ENCODE peak calls at places on chromosome 19, in six cellular contexts. One of them, this sample, is unnamed.
A peak's percentile ranks its signal among the peaks of the same experiment; 100 is the strongest.

GRCh38 chr19:22545751-22546150 is 88.4 kb upstream of the ZNF492 start:
- DNase-seq in breast epithelium: peak; percentile 68
- DNase-seq in cardiac fibroblast: peak; percentile 29
- DNase-seq in foreskin keratinocyte: no peak
- DNase-seq in endothelial cell: peak; percentile 9
- DNase-seq in heart right ventricle: peak; percentile 30
- DNase-seq in this sample: peak; percentile 8

GRCh38 chr19:54684537-54684936 is 21.8 kb downstream of the LILRB4 start:
- DNase-seq in foreskin keratinocyte: no peak
- DNase-seq in endothelial cell: no peak
- DNase-seq in heart right ventricle: peak; percentile 24
- DNase-seq in breast epithelium: no peak
- DNase-seq in cardiac fibroblast: peak; percentile 23
- DNase-seq in this sample: peak; percentile 18

GRCh38 chr19:12774588-12775555 is at the start of gene HOOK2:
- DNase-seq in cardiac fibroblast: no peak
- DNase-seq in breast epithelium: peak; percentile 99
- DNase-seq in heart right ventricle: peak; percentile 58
- DNase-seq in foreskin keratinocyte: peak; percentile 80
- DNase-seq in endothelial cell: no peak
- DNase-seq in this sample: no peak

GRCh38 chr19:45121827-45122345 is 28.9 kb downstream of the PPP1R37 start:
- DNase-seq in breast epithelium: no peak
- DNase-seq in foreskin keratinocyte: no peak
- DNase-seq in endothelial cell: no peak
- DNase-seq in cardiac fibroblast: no peak
- DNase-seq in heart right ventricle: no peak
- DNase-seq in this sample: no peak

GRCh38 chr19:12937243-12938053 is 961 bp upstream of the CALR start:
- DNase-seq in endothelial cell: peak; percentile 49
- DNase-seq in breast epithelium: no peak
- DNase-seq in foreskin keratinocyte: no peak
- DNase-seq in heart right ventricle: no peak
- DNase-seq in cardiac fibroblast: no peak
- DNase-seq in this sample: no peak

GRCh38 chr19:56252699-56253422 is 19.7 kb upstream of the EDDM13 start:
- DNase-seq in cardiac fibroblast: peak; percentile 88
- DNase-seq in heart right ventricle: peak; percentile 57
- DNase-seq in endothelial cell: peak; percentile 94
- DNase-seq in breast epithelium: peak; percentile 35
- DNase-seq in foreskin keratinocyte: peak; percentile 33
- DNase-seq in this sample: peak; percentile 90

GRCh38 chr19:778910-779653 is 18.2 kb upstream of the PTBP1 start:
- DNase-seq in heart right ventricle: no peak
- DNase-seq in endothelial cell: peak; percentile 56
- DNase-seq in cardiac fibroblast: peak; percentile 96
- DNase-seq in breast epithelium: peak; percentile 74
- DNase-seq in foreskin keratinocyte: peak; percentile 92
- DNase-seq in this sample: no peak

GRCh38 chr19:30785728-30786127 is 413.5 kb downstream of the ZNF536 start:
- DNase-seq in heart right ventricle: no peak
- DNase-seq in foreskin keratinocyte: no peak
- DNase-seq in breast epithelium: no peak
- DNase-seq in endothelial cell: no peak
- DNase-seq in cardiac fibroblast: no peak
- DNase-seq in this sample: no peak

GRCh38 chr19:6423499-6424189 is 967 bp downstream of the KHSRP start:
- DNase-seq in breast epithelium: no peak
- DNase-seq in endothelial cell: peak; percentile 52
- DNase-seq in cardiac fibroblast: peak; percentile 60
- DNase-seq in foreskin keratinocyte: peak; percentile 8
- DNase-seq in heart right ventricle: no peak
- DNase-seq in this sample: peak; percentile 51

DNA sequence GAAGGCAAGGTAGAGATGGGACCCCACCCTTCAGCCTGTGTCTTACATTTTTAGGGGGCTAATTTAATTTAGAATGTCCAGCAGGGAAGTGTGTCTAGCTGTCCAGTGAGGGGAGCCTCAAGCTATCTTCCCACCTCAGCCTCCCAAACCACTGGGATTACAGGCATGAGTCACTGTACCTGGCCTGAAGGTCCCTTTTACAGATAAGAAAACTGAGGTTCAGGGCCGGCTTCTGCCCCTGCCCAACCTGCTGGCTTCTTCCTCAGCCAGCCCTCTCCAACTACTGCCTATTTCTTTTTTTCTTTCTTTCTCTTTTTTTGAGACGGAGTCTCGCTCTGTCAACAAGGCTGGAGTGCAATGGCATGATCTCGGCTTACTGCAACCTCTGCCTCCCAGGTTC is 19.4 kb upstream of the HOMER3 start:
- DNase-seq in foreskin keratinocyte: no peak
- DNase-seq in endothelial cell: no peak
- DNase-seq in breast epithelium: no peak
- DNase-seq in heart right ventricle: no peak
- DNase-seq in cardiac fibroblast: no peak
- DNase-seq in this sample: no peak
- TF ChIP-seq CTCF in foreskin keratinocyte: no peak
- TF ChIP-seq CTCF in endothelial cell: no peak
- TF ChIP-seq CTCF in breast epithelium: no peak
- TF ChIP-seq CTCF in heart right ventricle: no peak
- TF ChIP-seq CTCF in cardiac fibroblast: no peak
- TF ChIP-seq CTCF in this sample: no peak

GRCh38 chr19:2240881-2241760 is 4.5 kb downstream of the SF3A2 start:
- DNase-seq in foreskin keratinocyte: no peak
- DNase-seq in endothelial cell: no peak
- DNase-seq in cardiac fibroblast: no peak
- DNase-seq in breast epithelium: no peak
- DNase-seq in heart right ventricle: no peak
- DNase-seq in this sample: no peak
- TF ChIP-seq CTCF in foreskin keratinocyte: no peak
- TF ChIP-seq CTCF in endothelial cell: no peak
- TF ChIP-seq CTCF in cardiac fibroblast: no peak
- TF ChIP-seq CTCF in breast epithelium: no peak
- TF ChIP-seq CTCF in heart right ventricle: no peak
- TF ChIP-seq CTCF in this sample: no peak

DNA sequence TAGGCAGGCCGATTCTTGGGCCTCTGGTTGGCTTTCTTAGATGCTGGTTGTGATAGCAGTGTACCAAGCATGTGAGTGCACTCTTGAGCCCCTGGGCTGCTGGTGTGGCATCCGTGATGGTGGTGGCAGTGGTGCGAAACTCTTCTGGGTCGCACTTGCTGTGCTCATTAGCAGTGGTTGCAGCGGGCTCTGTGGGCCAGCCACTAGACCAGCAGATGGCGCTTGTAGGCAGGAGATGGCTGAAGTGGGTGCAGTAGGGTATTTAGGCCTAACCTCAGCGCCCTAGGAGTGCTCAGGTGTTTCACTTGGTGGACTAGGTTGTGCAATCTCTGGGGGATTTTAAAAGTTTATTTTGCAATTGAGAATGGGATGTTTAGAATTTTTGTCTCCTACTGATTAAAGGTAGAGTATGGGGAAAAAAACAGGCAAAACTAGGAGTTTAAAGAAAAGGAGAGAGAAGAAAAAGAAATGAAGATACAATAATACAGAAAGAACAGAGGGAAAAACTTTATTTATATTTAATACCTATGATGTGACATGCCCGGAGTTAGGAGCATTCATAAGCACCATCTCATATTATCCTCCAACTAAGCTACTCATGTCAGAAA is 4.3 kb upstream of the ZNF17 start:
- DNase-seq in heart right ventricle: peak; percentile 56
- DNase-seq in endothelial cell: peak; percentile 81
- DNase-seq in foreskin keratinocyte: no peak
- DNase-seq in breast epithelium: peak; percentile 24
- DNase-seq in cardiac fibroblast: peak; percentile 63
- DNase-seq in this sample: peak; percentile 75
- TF ChIP-seq CTCF in heart right ventricle: peak; percentile 82
- TF ChIP-seq CTCF in endothelial cell: peak; percentile 58
- TF ChIP-seq CTCF in foreskin keratinocyte: peak; percentile 85
- TF ChIP-seq CTCF in breast epithelium: peak; percentile 40
- TF ChIP-seq CTCF in cardiac fibroblast: peak; percentile 92
- TF ChIP-seq CTCF in this sample: peak; percentile 70

GRCh38 chr19:16026756-16027155 is 49.5 kb upstream of the TPM4 start:
- DNase-seq in cardiac fibroblast: no peak
- DNase-seq in breast epithelium: no peak
- DNase-seq in endothelial cell: no peak
- DNase-seq in foreskin keratinocyte: no peak
- DNase-seq in heart right ventricle: no peak
- DNase-seq in this sample: no peak

GRCh38 chr19:16024266-16025107 is 51.8 kb upstream of the TPM4 start:
- DNase-seq in heart right ventricle: no peak
- DNase-seq in foreskin keratinocyte: no peak
- DNase-seq in endothelial cell: no peak
- DNase-seq in cardiac fibroblast: no peak
- DNase-seq in breast epithelium: no peak
- DNase-seq in this sample: no peak

GRCh38 chr19:16026131-16026530 is 50.2 kb upstream of the TPM4 start:
- DNase-seq in foreskin keratinocyte: no peak
- DNase-seq in breast epithelium: no peak
- DNase-seq in cardiac fibroblast: no peak
- DNase-seq in endothelial cell: no peak
- DNase-seq in heart right ventricle: no peak
- DNase-seq in this sample: no peak

GRCh38 chr19:16023558-16023915 is 52.8 kb upstream of the TPM4 start:
- DNase-seq in heart right ventricle: no peak
- DNase-seq in breast epithelium: no peak
- DNase-seq in endothelial cell: no peak
- DNase-seq in cardiac fibroblast: no peak
- DNase-seq in foreskin keratinocyte: no peak
- DNase-seq in this sample: no peak

GRCh38 chr19:16025108-16026101 is 50.9 kb upstream of the TPM4 start:
- DNase-seq in foreskin keratinocyte: no peak
- DNase-seq in breast epithelium: no peak
- DNase-seq in heart right ventricle: no peak
- DNase-seq in endothelial cell: peak; percentile 15
- DNase-seq in cardiac fibroblast: peak; percentile 85
- DNase-seq in this sample: no peak
- TF ChIP-seq CTCF in foreskin keratinocyte: peak; percentile 49
- TF ChIP-seq CTCF in breast epithelium: no peak
- TF ChIP-seq CTCF in heart right ventricle: peak; percentile 14
- TF ChIP-seq CTCF in endothelial cell: no peak
- TF ChIP-seq CTCF in cardiac fibroblast: peak; percentile 81
- TF ChIP-seq CTCF in this sample: no peak

GRCh38 chr19:5339950-5340636 is 519 bp downstream of the PTPRS start:
- DNase-seq in cardiac fibroblast: no peak
- DNase-seq in endothelial cell: peak; percentile 51
- DNase-seq in heart right ventricle: no peak
- DNase-seq in foreskin keratinocyte: no peak
- DNase-seq in breast epithelium: no peak
- DNase-seq in this sample: peak; percentile 65
- TF ChIP-seq CTCF in cardiac fibroblast: no peak
- TF ChIP-seq CTCF in endothelial cell: peak; percentile 25
- TF ChIP-seq CTCF in heart right ventricle: peak; percentile 15
- TF ChIP-seq CTCF in foreskin keratinocyte: no peak
- TF ChIP-seq CTCF in breast epithelium: no peak
- TF ChIP-seq CTCF in this sample: no peak

DNA sequence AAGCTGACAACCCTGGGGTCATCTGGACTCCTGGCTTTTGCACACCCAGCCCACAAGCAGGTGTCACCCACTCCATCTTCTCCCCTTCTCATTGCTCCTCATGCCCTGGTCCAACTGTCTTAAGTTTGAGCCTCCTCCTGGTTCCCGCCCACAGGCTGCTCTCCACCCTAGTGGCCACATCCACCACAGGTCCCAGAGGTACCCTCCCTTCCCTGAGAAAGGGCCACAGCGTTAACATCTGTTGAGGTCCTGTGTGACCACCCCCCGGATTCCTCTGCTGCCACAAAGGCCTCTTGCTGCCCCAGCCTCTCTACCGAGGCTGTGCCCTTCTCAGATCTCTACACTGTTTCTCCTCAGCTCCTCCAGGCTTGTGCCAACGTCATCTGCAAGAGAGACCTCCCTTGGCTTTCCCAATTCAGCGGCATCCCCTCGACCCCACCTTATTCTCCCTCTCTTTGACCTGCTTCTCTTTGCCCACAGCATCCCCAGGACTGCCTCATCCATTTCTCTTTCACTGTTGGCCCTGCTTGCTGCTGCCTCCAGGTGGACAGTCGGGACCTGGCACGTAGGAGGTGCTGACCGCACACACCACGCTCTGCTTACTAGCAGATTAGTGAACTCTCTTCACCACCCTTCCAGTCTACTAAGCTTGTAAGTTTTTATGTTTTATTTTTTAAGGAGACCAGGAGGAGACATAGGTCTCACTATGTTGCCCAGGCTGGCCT is 33.3 kb downstream of the SUGP2 start:
- DNase-seq in breast epithelium: no peak
- DNase-seq in endothelial cell: peak; percentile 23
- DNase-seq in heart right ventricle: no peak
- DNase-seq in cardiac fibroblast: peak; percentile 24
- DNase-seq in foreskin keratinocyte: no peak
- DNase-seq in this sample: no peak
- TF ChIP-seq CTCF in breast epithelium: no peak
- TF ChIP-seq CTCF in endothelial cell: no peak
- TF ChIP-seq CTCF in heart right ventricle: no peak
- TF ChIP-seq CTCF in cardiac fibroblast: peak; percentile 40
- TF ChIP-seq CTCF in foreskin keratinocyte: peak; percentile 45
- TF ChIP-seq CTCF in this sample: peak; percentile 13

GRCh38 chr19:17005000-17005399 is 21.6 kb downstream of the CPAMD8 start:
- DNase-seq in endothelial cell: no peak
- DNase-seq in breast epithelium: no peak
- DNase-seq in foreskin keratinocyte: no peak
- DNase-seq in heart right ventricle: no peak
- DNase-seq in cardiac fibroblast: no peak
- DNase-seq in this sample: no peak
- TF ChIP-seq CTCF in endothelial cell: peak; percentile 22
- TF ChIP-seq CTCF in breast epithelium: no peak
- TF ChIP-seq CTCF in foreskin keratinocyte: peak; percentile 8
- TF ChIP-seq CTCF in heart right ventricle: no peak
- TF ChIP-seq CTCF in cardiac fibroblast: no peak
- TF ChIP-seq CTCF in this sample: no peak

GRCh38 chr19:2115324-2115723 is 18.6 kb downstream of the IZUMO4 start:
- DNase-seq in endothelial cell: no peak
- DNase-seq in breast epithelium: no peak
- DNase-seq in cardiac fibroblast: no peak
- DNase-seq in foreskin keratinocyte: no peak
- DNase-seq in heart right ventricle: no peak
- DNase-seq in this sample: no peak
- TF ChIP-seq CTCF in endothelial cell: no peak
- TF ChIP-seq CTCF in breast epithelium: no peak
- TF ChIP-seq CTCF in cardiac fibroblast: no peak
- TF ChIP-seq CTCF in foreskin keratinocyte: no peak
- TF ChIP-seq CTCF in heart right ventricle: no peak
- TF ChIP-seq CTCF in this sample: no peak